ENCODE peak calls at places on chromosomes 13 and 19, in four cellular contexts. P, U, X and D are unnamed samples.

GRCh38 chr13:25776722-25777121 is 275.1 kb downstream of the SHISA2 start:
- DNase-seq in P (no peak), U (no peak), X (no peak), D (no peak)

GRCh38 chr13:107250626-107251025 is 682.7 kb upstream of the ARGLU1 start:
- DNase-seq in P (no peak), U (no peak), X (no peak), D (no peak)

GRCh38 chr13:23658929-23659541 is 88.8 kb downstream of the TNFRSF19 start:
- DNase-seq in P (peak; percentile 65), U (no peak), X (no peak), D (no peak)

GRCh38 chr19:52492991-52493470 is 34.4 kb upstream of the ZNF808 start:
- DNase-seq in P (peak; percentile 15), U (no peak), X (no peak), D (no peak)

GRCh38 chr19:289651-290538 is 1.3 kb downstream of the PLPP2 start:
- DNase-seq in P (no peak), U (no peak), X (no peak), D (peak; percentile 22)

GRCh38 chr19:9528757-9529336 is 9.6 kb downstream of the ZNF426 start:
- DNase-seq in P (no peak), U (peak; percentile 25), X (no peak), D (no peak)

GRCh38 chr19:13037161-13037560 is 41.9 kb downstream of the NFIX start:
- DNase-seq in P (no peak), U (peak; percentile 91), X (no peak), D (no peak)

GRCh38 chr19:1130801-1131717 is 27.3 kb downstream of the GPX4 start:
- DNase-seq in P (no peak), U (no peak), X (no peak), D (no peak)

GRCh38 chr19:41872775-41873647 is 4.1 kb upstream of the CD79A start:
- DNase-seq in P (peak; percentile 61), U (peak; percentile 75), X (peak; percentile 47), D (peak; percentile 18)

DNA sequence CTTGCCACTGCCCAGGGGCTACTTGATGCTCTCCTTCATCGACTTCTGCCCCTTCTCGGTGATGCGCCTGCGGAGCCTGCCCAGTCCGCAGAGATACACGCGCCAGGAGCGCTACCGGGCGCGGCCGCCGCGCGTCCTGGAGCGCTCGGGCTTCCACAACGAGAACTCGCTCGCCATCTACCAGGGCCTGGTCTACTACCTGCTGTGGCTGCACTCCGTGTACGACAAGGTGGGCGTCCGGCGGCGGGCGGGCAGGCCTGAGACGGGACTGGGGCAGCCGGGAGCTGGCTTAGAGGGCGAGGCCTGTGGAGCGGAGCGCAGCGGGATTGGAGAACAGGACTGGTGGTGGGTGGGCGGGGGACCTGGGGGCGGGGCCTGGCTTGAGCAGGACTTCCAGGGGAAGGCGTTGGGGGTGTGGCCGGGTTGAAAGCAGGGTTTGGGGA is 12.7 kb upstream of the PSMD8 start:
- DNase-seq in P (peak; percentile 76), U (peak; percentile 66), X (peak; percentile 77), D (no peak)
- TF ChIP-seq CTCF in P (peak; percentile 34), U (no peak), X (no peak), D (no peak)

DNA sequence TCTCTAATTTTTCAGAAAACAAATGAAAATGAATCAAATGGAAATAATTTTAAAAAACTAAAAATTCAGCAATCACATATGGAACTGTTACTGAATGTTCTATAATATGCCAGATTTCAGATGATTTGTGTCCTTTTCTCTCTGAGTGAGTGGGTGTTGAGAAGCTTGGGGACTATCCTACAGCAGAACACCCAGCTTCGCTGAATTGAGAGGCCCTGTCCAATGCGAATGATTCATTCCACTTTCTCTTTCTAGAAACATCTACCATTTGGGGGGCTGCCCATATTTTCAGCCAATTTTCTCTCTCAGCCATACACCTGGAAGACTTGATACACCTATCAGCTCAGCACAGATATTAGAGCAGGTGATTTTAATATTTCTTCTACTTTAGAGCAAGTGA is 1666.7 kb downstream of the EFNB2 start:
- DNase-seq in P (no peak), U (no peak), X (no peak), D (no peak)
- H3K4me3 ChIP-seq in P (no peak overlapping the region), U (no peak overlapping the region), X (no peak overlapping the region), D (no peak overlapping the region)

GRCh38 chr19:5897189-5897969 is 6.2 kb downstream of the NDUFA11 start:
- DNase-seq in P (no peak), U (no peak), X (no peak), D (no peak)
- TF ChIP-seq CTCF in P (no peak), U (peak; percentile 45), X (no peak), D (no peak)

DNA sequence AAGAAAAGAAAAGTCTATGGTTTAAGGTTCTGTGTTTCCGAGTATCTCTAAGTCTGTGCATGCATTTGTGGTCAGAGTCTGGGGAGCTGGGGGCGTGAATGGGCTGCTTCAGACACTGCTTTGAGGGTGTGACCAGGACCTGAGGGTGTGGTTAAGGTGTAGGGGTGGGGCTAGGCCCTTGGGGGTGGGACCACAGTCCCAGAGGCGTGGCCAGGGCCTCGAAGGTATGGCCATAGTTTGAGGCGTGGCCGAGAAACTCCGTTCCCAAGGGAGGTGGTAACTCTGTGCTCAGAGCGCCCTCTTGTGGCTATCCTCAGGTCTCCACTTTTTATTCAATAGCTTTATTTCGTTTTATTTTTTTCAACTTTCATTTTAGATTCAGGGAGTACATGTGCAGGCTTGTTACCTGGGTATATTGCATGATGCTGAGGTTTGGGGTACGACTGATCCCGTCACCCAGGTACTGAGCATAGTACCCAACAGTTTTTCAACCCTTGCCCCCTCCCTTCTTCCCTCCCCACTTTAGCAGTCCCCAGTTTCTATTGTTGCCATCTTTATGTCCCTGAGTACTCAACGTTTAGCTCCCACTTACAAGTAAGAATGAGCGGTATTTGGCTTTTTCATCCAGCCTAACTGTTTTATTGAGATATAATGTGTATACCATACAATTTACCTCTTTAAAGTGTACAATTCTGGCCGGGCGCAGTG is 7.0 kb upstream of the CBLC start:
- DNase-seq in P (peak; percentile 86), U (peak; percentile 97), X (peak; percentile 91), D (peak; percentile 92)
- H3K4me3 ChIP-seq in P (no peak overlapping the region), U (peak overlapping the region; percentile 37), X (no peak overlapping the region), D (no peak overlapping the region)

DNA sequence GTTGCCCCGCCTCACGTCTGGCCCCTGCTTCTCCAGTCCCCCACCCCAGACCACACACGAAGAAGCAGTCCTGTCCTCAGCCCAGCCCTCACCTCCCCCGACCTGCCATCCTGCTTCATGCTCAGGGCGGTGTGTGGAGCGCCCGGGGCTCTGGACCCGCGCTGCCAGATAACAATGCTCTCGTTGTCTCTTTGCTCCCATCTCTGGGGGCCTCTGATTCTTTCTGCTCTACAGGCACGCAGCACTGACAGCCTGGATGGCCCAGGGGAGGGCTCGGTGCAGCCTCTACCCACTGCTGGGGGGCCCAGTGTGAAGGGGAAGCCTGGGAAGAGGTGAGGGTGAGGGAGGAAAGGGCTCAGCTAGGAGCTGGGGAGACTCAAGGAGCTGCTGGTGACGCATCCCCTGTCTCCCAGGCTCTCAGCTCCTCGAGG is 2.1 kb downstream of the ARHGAP33 start:
- DNase-seq in P (no peak), U (no peak), X (no peak), D (no peak)
- TF ChIP-seq CTCF in P (no peak), U (no peak), X (no peak), D (no peak)

GRCh38 chr13:113153810-113154748 is 4.4 kb upstream of the PROZ start:
- DNase-seq in P (peak; percentile 81), U (peak; percentile 50), X (peak; percentile 83), D (peak; percentile 16)
- H3K4me3 ChIP-seq in P (peak overlapping the region; percentile 67), U (peak overlapping the region; percentile 60), X (peak overlapping the region; percentile 39), D (peak overlapping the region; percentile 27)

GRCh38 chr19:46928951-46929350 is 68.2 kb downstream of the ARHGAP35 start:
- DNase-seq in P (no peak), U (peak; percentile 30), X (no peak), D (no peak)
- TF ChIP-seq CTCF in P (no peak), U (peak; percentile 48), X (no peak), D (peak; percentile 22)

GRCh38 chr13:42997381-42997780 is 5.3 kb upstream of the EPSTI1 start:
- DNase-seq in P (no peak), U (no peak), X (no peak), D (no peak)
- H3K4me3 ChIP-seq in P (no peak overlapping the region), U (no peak overlapping the region), X (no peak overlapping the region), D (no peak overlapping the region)

GRCh38 chr19:10895363-10895762 is 24.0 kb downstream of the CARM1 start:
- DNase-seq in P (no peak), U (no peak), X (no peak), D (no peak)

GRCh38 chr19:10896851-10897526 is 25.6 kb downstream of the CARM1 start:
- DNase-seq in P (no peak), U (peak; percentile 66), X (no peak), D (no peak)

GRCh38 chr19:10894911-10895213 is 23.5 kb downstream of the CARM1 start:
- DNase-seq in P (no peak), U (no peak), X (no peak), D (no peak)

GRCh38 chr19:10898633-10899032 is 27.3 kb downstream of the CARM1 start:
- DNase-seq in P (no peak), U (no peak), X (no peak), D (no peak)

GRCh38 chr19:10895920-10896319 is 24.6 kb downstream of the CARM1 start:
- DNase-seq in P (no peak), U (no peak), X (no peak), D (no peak)
- TF ChIP-seq CTCF in P (no peak), U (peak; percentile 50), X (no peak), D (peak; percentile 24)

GRCh38 chr19:48415395-48415794 is 21.9 kb downstream of the GRIN2D start:
- DNase-seq in P (peak; percentile 81), U (peak; percentile 64), X (peak; percentile 76), D (no peak)
- H3K4me3 ChIP-seq in P (peak overlapping the region; percentile 55), U (no peak overlapping the region), X (no peak overlapping the region), D (peak overlapping the region; percentile 34)